ENCODE peak calls at places on chromosomes 3 and 15, in four cellular contexts. J is mucosa of gallbladder, K is IMR-90, E is HEK293T. L is an unnamed sample.

GRCh38 chr3:39362812-39363211 is 20.4 kb upstream of the SLC25A38 start:
- DNase-seq in J (no peak), K (no peak), E (no peak), L (no peak)

GRCh38 chr3:194671511-194671899 is 486 bp downstream of the LSG1 start:
- DNase-seq in K (peak), J (no peak), E (no peak), L (no peak)

GRCh38 chr3:135034291-135034768 is 239.3 kb downstream of the EPHB1 start:
- DNase-seq in E (no peak), K (no peak), J (no peak), L (no peak)

GRCh38 chr3:49992351-49992750 is 52.4 kb downstream of the RBM6 start:
- DNase-seq in K (no peak), J (no peak), E (no peak), L (no peak)

GRCh38 chr3:124791639-124792111 is 61.4 kb downstream of the UMPS start:
- DNase-seq in J (peak), K (peak), E (no peak), L (no peak)

GRCh38 chr15:57259511-57260143 is 116.7 kb upstream of the CGNL1 start:
- DNase-seq in J (no peak), E (no peak), K (no peak), L (no peak)

GRCh38 chr3:71421475-71421819 is 162.1 kb downstream of the FOXP1 start:
- DNase-seq in K (no peak), E (no peak), J (no peak), L (no peak)

GRCh38 chr15:44426975-44427755 is at the start of gene CTDSPL2:
- DNase-seq in J (peak), K (peak), E (peak), L (peak)

GRCh38 chr3:171506743-171507319 is 46.6 kb upstream of the TNIK start:
- DNase-seq in K (peak), E (no peak), J (no peak), L (no peak)

GRCh38 chr15:68794869-68795268 is 25.8 kb downstream of the ANP32A start:
- DNase-seq in J (no peak), E (no peak), K (no peak), L (no peak)

GRCh38 chr15:95196176-95196915 is 965.0 kb downstream of the MCTP2 start:
- DNase-seq in K (no peak), J (no peak), E (peak), L (no peak)

GRCh38 chr15:27045796-27046195 is 74.8 kb downstream of the GABRG3 start:
- DNase-seq in E (no peak), J (no peak), K (no peak), L (no peak)

GRCh38 chr15:78680416-78681068 is 39.5 kb upstream of the CHRNB4 start:
- DNase-seq in K (no peak), E (no peak), J (no peak), L (no peak)

L was measured in HuH-7.5.